ENCODE peak calls at places on chromosome 1, in eight cellular contexts. X is right cardiac atrium; Y is RWPE2; Z is naive thymus-derived CD4-positive, alpha-beta T cell; A is HepG2; B is activated B cell treated with CpG ODN at 0.5 μM for 24 hours; J is PC-3; D is left cardiac atrium. U is an unnamed sample.

GRCh38 chr1:193190096-193190744 is 3.8 kb upstream of the B3GALT2 start:
- ATAC-seq in A (no peak), B (no peak), Y (no peak), J (no peak), X (no peak), D (peak; percentile 36), Z (no peak), U (no peak)

GRCh38 chr1:180814258-180814657 is 98.4 kb upstream of the KIAA1614 start:
- ATAC-seq in A (no peak), B (no peak), Z (no peak), D (no peak), X (no peak), Y (no peak), J (no peak), U (no peak)

GRCh38 chr1:167136191-167136614 is 42.3 kb downstream of the STYXL2 start:
- ATAC-seq in B (no peak), Z (no peak), J (peak; percentile 71), Y (peak; percentile 92), A (no peak), X (peak; percentile 79), D (peak; percentile 86), U (no peak)

GRCh38 chr1:56712150-56712549 is 67.0 kb downstream of the PRKAA2 start:
- ATAC-seq in X (no peak), D (no peak), Z (no peak), B (no peak), Y (no peak), J (no peak), A (no peak), U (no peak)

GRCh38 chr1:12380316-12381249 is 150.8 kb downstream of the VPS13D start:
- ATAC-seq in Z (no peak), A (peak; percentile 25), B (no peak), X (no peak), D (peak; percentile 29), J (peak; percentile 27), Y (no peak), U (no peak)

GRCh38 chr1:33365560-33365997 is 44.7 kb upstream of the A3GALT2 start:
- ATAC-seq in Z (no peak), J (no peak), A (no peak), B (no peak), Y (no peak), X (peak; percentile 9), D (peak; percentile 45), U (no peak)

GRCh38 chr1:86352096-86352495 is 44.0 kb downstream of the ODF2L start:
- ATAC-seq in J (no peak), D (peak; percentile 46), A (no peak), Y (no peak), Z (no peak), X (no peak), B (no peak), U (no peak)

GRCh38 chr1:208318150-208318734 is 74.1 kb upstream of the PLXNA2 start:
- ATAC-seq in A (no peak), X (no peak), Y (peak; percentile 35), J (no peak), B (no peak), D (no peak), Z (no peak), U (no peak)

GRCh38 chr1:151368000-151368744 is 4.3 kb downstream of the SELENBP1 start:
- ATAC-seq in Z (no peak), D (no peak), Y (no peak), J (no peak), X (no peak), A (no peak), B (no peak), U (no peak)